ENCODE peak calls at places on chromosomes 1 and 21, in nine cellular contexts. L, J, V, Z, M, C, E, R and U are unnamed samples. For H3K27me3, the result is how much of the 10 kb centered on the place peaks cover.

GRCh38 chr1:54376085-54377039 is 29.8 kb downstream of the SSBP3 start:
- DNase-seq in Z (no peak), C (no peak), V (no peak), J (no peak), L (no peak), E (no peak), R (no peak), M (no peak), U (no peak)

GRCh38 chr1:155083865-155084721 is 5.5 kb downstream of the EFNA3 start:
- DNase-seq in R (peak), M (peak), V (peak), E (peak), C (no peak), L (peak), J (peak), Z (no peak), U (peak)

GRCh38 chr1:180609643-180610555 is 21.9 kb upstream of the XPR1 start:
- DNase-seq in V (no peak), M (peak), J (no peak), Z (no peak), L (no peak), R (no peak), E (no peak), C (peak), U (no peak)

GRCh38 chr1:94236021-94236491 is 1.3 kb downstream of the ARHGAP29 start:
- DNase-seq in Z (no peak), R (peak), C (no peak), L (peak), E (no peak), M (peak), J (no peak), V (no peak), U (peak)

GRCh38 chr1:44405041-44405803 is at the start of gene RNF220:
- DNase-seq in R (peak), C (peak), Z (no peak), V (peak), L (peak), J (peak), E (peak), M (peak), U (peak)

GRCh38 chr1:119004129-119004527 is 16.0 kb upstream of the TBX15 start:
- DNase-seq in C (no peak), E (no peak), J (no peak), Z (no peak), L (no peak), V (no peak), M (no peak), R (no peak), U (peak)

GRCh38 chr1:55374801-55375616 is 159.8 kb upstream of the USP24 start:
- DNase-seq in C (peak), L (no peak), V (peak), Z (no peak), E (no peak), R (no peak), J (no peak), M (no peak), U (no peak)

GRCh38 chr1:85550784-85551516 is 29.6 kb upstream of the CCN1 start:
- DNase-seq in C (no peak), V (no peak), E (peak), R (no peak), J (no peak), Z (no peak), L (no peak), M (peak), U (no peak)

GRCh38 chr1:223886516-223886921 is 40.8 kb upstream of the TP53BP2 start:
- DNase-seq in C (no peak), J (no peak), Z (no peak), R (no peak), L (no peak), M (no peak), V (no peak), E (no peak), U (no peak)

GRCh38 chr1:185813401-185813979 is 79.3 kb downstream of the HMCN1 start:
- DNase-seq in E (peak), C (no peak), V (no peak), J (no peak), M (peak), Z (no peak), L (peak), R (no peak), U (no peak)

GRCh38 chr1:240312872-240313271 is 221.2 kb downstream of the FMN2 start:
- DNase-seq in Z (no peak), M (peak), L (no peak), V (no peak), J (no peak), E (no peak), C (no peak), R (no peak), U (no peak)

GRCh38 chr1:240001177-240001740 is 90.4 kb upstream of the FMN2 start:
- DNase-seq in E (no peak), M (no peak), L (no peak), V (no peak), Z (no peak), C (no peak), J (no peak), R (no peak), U (no peak)

GRCh38 chr1:153190373-153190772 is 12.9 kb upstream of the LELP1 start:
- DNase-seq in M (no peak), J (no peak), R (no peak), L (no peak), V (no peak), Z (no peak), C (no peak), E (no peak), U (no peak)

GRCh38 chr1:8562881-8563865 is 245.3 kb downstream of the SLC45A1 start:
- DNase-seq in E (peak), V (no peak), C (no peak), M (peak), Z (no peak), R (peak), J (no peak), L (no peak), U (no peak)

GRCh38 chr1:19209439-19209989 is 552 bp downstream of the UBR4 start:
- DNase-seq in M (peak), E (peak), C (no peak), L (peak), Z (no peak), V (peak), R (no peak), J (peak), U (no peak)

DNA sequence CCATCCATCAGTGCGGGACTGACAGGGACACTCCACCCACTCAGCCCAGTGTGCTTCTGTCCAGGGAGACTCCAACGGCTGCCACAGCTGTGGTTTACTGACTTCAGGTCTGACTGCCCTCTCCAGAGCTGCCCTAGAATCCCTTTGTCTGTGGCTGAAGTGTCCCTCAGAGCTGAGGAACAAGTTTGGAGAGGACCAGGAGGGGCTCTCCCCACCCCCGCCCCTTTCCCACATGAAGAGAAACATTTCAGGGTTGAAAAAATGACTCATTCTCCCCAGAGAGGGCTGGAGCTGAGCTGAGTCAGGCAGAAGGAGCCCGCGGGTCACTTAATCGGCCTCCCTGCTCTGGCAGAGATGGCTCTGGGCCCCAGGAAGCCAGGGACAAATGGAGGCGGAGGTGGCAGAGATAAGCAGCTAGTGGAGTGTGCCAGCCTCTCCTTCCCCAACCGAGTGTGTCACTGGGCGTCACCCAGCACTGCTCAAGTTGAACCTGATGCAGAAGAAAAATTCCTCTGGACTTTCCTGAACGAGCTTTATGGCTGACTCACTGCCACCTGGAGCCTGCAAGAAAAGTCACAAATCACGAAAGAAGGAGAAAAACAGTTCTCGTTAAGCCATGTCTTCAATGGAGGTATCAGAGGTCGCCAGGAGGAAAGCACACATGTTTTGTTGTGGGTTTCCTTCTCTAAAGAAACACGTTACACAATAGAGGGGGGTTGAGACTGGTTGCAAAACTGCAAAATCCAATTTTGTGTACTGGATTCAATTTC is 34.3 kb upstream of the ECE1 start:
- DNase-seq in R (peak), V (peak), E (peak), M (peak), C (peak), J (peak), Z (peak), L (peak), U (peak)
- H3K4me3 ChIP-seq in R (no peak), V (no peak), E (no peak), M (no peak), C (no peak), J (no peak), Z (peak), L (no peak), U (no peak)

DNA sequence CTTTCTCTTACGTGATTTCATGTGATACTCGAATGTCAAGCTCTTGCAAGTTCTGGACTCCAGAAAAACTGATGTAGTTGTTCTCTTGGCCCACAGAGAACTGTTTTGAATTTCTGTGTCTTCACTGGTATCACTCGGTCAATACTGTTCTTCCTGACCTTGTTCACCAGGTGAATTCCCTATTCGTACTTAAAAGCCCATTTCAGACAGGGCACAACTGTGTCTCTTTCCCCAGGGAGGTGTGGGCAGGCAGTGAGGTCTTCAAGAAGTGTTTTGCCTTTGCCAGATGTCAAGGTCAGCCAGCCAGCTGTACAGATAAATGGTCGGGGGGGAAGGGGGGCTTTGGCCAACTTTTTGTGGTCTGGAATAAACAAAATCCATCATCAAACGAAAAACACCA is 27.5 kb upstream of the ZC3H12A start:
- DNase-seq in E (no peak), C (no peak), V (no peak), L (no peak), J (no peak), Z (no peak), M (no peak), R (no peak), U (no peak)
- H3K27me3 ChIP-seq in E (under half), C (under half), V (under half), L (under half), J (under half), Z (under half), M (under half), R (under half), U (under half)

DNA sequence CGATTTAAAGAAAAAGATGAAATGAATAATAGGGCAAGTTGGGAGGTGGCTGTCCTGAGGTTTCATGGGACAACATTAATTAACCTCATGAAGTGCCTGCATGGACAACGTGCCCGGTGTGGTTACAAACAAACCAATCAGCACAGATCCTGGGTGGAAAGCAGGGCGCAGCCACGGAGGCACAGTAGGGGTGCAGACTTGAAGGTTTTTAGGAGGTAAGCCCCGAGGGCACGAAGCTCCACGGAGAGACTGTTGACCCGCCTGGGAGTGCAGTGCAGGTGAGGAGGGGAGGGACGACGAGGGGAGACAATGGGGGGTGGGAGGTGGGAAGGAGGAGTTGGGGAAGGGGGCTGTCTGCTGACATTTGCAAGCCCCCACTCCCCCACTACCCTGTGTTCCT is 2.3 kb upstream of the RIPK4 start:
- DNase-seq in E (no peak), R (no peak), C (no peak), M (no peak), J (peak), L (no peak), V (no peak), Z (no peak), U (peak)
- H3K4me3 ChIP-seq in E (no peak), R (peak), C (peak), M (peak), J (no peak), L (peak), V (no peak), Z (peak), U (peak)

DNA sequence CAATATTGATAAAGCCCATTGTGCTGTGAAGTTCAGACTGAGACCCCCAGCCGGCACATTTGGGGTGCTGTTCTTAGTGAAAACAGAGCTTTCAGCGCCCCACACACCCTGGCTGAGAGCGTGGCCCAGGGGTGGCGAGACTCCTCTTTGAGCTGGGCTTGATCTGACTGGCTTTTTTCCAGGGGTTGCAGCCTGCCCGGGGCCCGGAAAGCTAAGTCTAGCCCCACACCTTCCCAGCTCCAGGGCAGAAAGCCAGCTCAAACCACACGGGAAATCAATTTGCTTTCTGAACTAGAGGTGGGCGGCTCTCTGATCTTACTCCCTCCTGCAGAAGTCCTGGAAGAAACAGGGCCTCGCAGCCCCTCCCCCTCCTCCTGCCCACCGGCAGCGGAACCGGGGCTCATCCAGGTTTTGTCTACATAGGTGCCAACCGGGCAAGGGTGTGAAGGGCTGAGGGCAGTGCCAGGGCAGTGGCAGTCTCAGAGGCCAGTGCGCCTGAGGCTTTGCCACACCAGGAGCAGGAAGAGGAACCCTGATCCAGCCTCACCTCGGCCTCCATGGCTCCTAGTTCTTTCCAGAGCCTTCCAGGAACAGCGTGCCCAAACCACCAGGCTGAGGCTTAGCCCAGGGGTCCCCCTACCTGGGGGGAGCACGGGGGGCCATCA is 155.3 kb downstream of the NPHP4 start:
- DNase-seq in V (no peak), L (no peak), C (no peak), M (no peak), R (no peak), E (no peak), Z (no peak), J (no peak), U (peak)
- H3K27me3 ChIP-seq in V (under half), L (under half), C (under half), M (under half), R (under half), E (under half), Z (under half), J (under half), U (under half)

DNA sequence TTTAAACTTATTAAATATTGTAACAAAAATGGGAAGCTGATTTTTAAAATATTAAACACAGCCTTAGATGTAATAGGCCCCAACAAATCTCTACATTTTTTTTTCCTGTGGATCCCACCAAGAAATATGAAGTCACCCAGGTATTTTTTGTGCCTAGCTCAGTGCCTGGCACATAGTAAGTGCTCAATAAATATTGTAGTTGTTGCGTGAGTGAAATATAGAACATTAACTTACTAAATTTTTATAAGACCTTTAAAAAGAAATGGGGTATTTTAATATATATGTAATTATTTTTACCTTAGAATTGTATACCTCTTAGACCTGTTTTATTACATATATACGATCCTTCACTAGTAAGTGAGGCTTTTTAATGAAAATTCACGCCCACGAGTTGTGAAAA is 569 bp upstream of the DNAH14 start:
- DNase-seq in V (no peak), E (no peak), C (no peak), J (no peak), Z (no peak), L (no peak), M (no peak), R (no peak), U (no peak)
- H3K4me3 ChIP-seq in V (no peak), E (no peak), C (no peak), J (no peak), Z (no peak), L (peak), M (peak), R (peak), U (no peak)

DNA sequence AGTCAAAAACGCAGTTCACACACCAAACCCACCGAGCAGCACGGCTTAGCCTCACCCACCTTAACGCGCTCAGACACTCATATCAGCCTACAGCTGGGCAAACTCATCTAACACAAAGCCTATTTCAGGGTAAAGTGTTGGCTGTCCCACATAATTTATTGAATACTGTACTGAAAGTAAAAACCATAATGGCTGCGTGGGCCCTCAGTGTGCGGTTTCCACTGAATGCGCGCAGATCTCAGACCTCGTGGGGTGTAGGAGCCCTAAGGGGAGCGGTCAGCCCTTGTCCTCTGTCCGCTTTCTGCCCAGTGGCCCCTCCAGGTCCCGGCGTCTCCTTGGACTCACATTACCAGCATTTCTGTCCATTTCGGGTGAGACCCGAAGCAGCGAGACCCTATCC is 157.6 kb upstream of the ARHGEF16 start:
- DNase-seq in J (no peak), R (no peak), E (no peak), C (no peak), V (no peak), M (no peak), Z (no peak), L (no peak), U (no peak)
- H3K27me3 ChIP-seq in J (under half), R (under half), E (under half), C (under half), V (under half), M (under half), Z (under half), L (under half), U (under half)

GRCh38 chr1:3393987-3394920 is 60.2 kb upstream of the ARHGEF16 start:
- DNase-seq in C (no peak), R (no peak), E (no peak), M (no peak), Z (no peak), L (no peak), J (no peak), V (no peak), U (peak)
- H3K4me3 ChIP-seq in C (peak), R (peak), E (no peak), M (no peak), Z (peak), L (no peak), J (no peak), V (no peak), U (peak)